ENCODE peak calls at places on chromosomes 1 and 21, in eight cellular contexts. M is OCI-LY7, C is kidney epithelial cell, G is transverse colon, N is vagina, O is endodermal cell, L is BE2C, S is brain microvascular endothelial cell. K is an unnamed sample.

GRCh38 chr1:20634065-20634593 is 871 bp downstream of the PINK1 start:
- DNase-seq in M (peak), C (no peak), G (no peak), N (no peak), O (no peak), L (no peak), S (no peak), K (no peak)

GRCh38 chr1:204443871-204444581 is 32.4 kb upstream of the PPP1R15B start:
- DNase-seq in M (no peak), C (no peak), G (no peak), N (no peak), O (no peak), L (no peak), S (no peak), K (no peak)

GRCh38 chr1:36918604-36919003 is 115.7 kb downstream of the GRIK3 start:
- DNase-seq in M (no peak), C (no peak), G (no peak), N (peak), O (no peak), L (no peak), S (no peak), K (no peak)

GRCh38 chr1:61389194-61389925 is 307.0 kb downstream of the NFIA start:
- DNase-seq in M (no peak), C (no peak), G (no peak), N (no peak), O (no peak), L (no peak), S (no peak), K (no peak)

GRCh38 chr1:101203812-101204540 is 32.8 kb upstream of the S1PR1 start:
- DNase-seq in M (no peak), C (no peak), G (no peak), N (no peak), O (no peak), L (peak), S (peak), K (no peak)

GRCh38 chr1:85584264-85584781 is 3.8 kb downstream of the CCN1 start:
- DNase-seq in M (no peak), C (no peak), G (no peak), N (no peak), O (peak), L (no peak), S (peak), K (peak)

GRCh38 chr1:12159826-12160225 is 7.0 kb upstream of the TNFRSF1B start:
- DNase-seq in M (no peak), C (no peak), G (no peak), N (no peak), O (no peak), L (no peak), S (no peak), K (no peak)

GRCh38 chr1:32783851-32784250 is 33.3 kb downstream of the YARS1 start:
- DNase-seq in M (no peak), C (no peak), G (no peak), N (no peak), O (no peak), L (no peak), S (no peak), K (no peak)

GRCh38 chr1:56452027-56453011 is 127.0 kb downstream of the PLPP3 start:
- DNase-seq in M (no peak), C (no peak), G (no peak), N (no peak), O (peak), L (no peak), S (no peak), K (no peak)

GRCh38 chr1:103945774-103946173 is 196.1 kb downstream of the AMY1C start:
- DNase-seq in M (no peak), C (no peak), G (no peak), N (no peak), O (no peak), L (no peak), S (no peak), K (no peak)

GRCh38 chr1:115649964-115650363 is 8.2 kb downstream of the VANGL1 start:
- DNase-seq in M (no peak), C (no peak), G (peak), N (no peak), O (peak), L (no peak), S (no peak), K (no peak)

GRCh38 chr21:30478015-30478414 is 2.2 kb downstream of the KRTAP19-1 start:
- DNase-seq in M (no peak), C (no peak), G (no peak), N (no peak), O (no peak), L (no peak), S (no peak), K (no peak)

GRCh38 chr1:150606743-150607142 is 22.7 kb downstream of the ENSA start:
- DNase-seq in M (no peak), C (no peak), G (no peak), N (no peak), O (peak), L (no peak), S (no peak), K (no peak)
- TF ChIP-seq CTCF in M (no peak), C (no peak), G (no peak), N (no peak), O (no peak), L (no peak), S (no peak), K (no peak)

GRCh38 chr1:155645024-155645423 is 35.0 kb downstream of the MSTO1 start:
- DNase-seq in M (no peak), C (no peak), G (no peak), N (no peak), O (no peak), L (no peak), S (no peak), K (no peak)
- H3K4me3 ChIP-seq in M (no peak), C (no peak), G (no peak), N (no peak), O (no peak), L (no peak), S (no peak), K (no peak)

GRCh38 chr1:112927462-112927971 is 28.5 kb downstream of the SLC16A1 start:
- DNase-seq in M (no peak), C (no peak), G (no peak), N (no peak), O (no peak), L (no peak), S (no peak), K (no peak)

GRCh38 chr1:112926858-112927257 is 29.1 kb downstream of the SLC16A1 start:
- DNase-seq in M (no peak), C (no peak), G (no peak), N (no peak), O (no peak), L (no peak), S (no peak), K (no peak)

GRCh38 chr1:112923956-112924349 is 32.0 kb downstream of the SLC16A1 start:
- DNase-seq in M (no peak), C (no peak), G (no peak), N (no peak), O (peak), L (no peak), S (no peak), K (no peak)

GRCh38 chr1:112923234-112923955 is 32.6 kb downstream of the SLC16A1 start:
- DNase-seq in M (no peak), C (no peak), G (no peak), N (no peak), O (no peak), L (no peak), S (no peak), K (no peak)

DNA sequence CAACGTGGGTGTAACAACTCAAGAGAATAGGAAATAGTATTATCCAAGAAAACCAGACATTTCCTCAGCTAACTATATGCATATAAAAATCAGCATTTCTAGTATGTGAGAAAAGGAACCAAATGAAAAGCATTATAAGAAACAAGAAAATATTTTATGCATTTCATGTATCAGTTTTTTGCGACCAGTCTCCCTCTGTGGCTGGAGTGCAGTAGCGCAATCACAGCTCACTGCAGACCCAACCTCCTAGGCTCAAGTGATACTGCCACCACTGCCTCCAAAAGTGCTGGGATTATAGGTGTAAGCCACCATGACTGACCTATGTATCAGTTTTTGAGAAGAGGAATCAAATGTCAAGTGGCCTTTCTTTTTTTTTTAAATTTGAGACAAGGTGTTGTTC is 31.0 kb downstream of the SLC16A1 start:
- DNase-seq in M (no peak), C (no peak), G (no peak), N (no peak), O (peak), L (no peak), S (no peak), K (no peak)
- TF ChIP-seq CTCF in M (no peak), C (no peak), G (no peak), N (no peak), O (peak), L (peak), S (peak), K (no peak)

DNA sequence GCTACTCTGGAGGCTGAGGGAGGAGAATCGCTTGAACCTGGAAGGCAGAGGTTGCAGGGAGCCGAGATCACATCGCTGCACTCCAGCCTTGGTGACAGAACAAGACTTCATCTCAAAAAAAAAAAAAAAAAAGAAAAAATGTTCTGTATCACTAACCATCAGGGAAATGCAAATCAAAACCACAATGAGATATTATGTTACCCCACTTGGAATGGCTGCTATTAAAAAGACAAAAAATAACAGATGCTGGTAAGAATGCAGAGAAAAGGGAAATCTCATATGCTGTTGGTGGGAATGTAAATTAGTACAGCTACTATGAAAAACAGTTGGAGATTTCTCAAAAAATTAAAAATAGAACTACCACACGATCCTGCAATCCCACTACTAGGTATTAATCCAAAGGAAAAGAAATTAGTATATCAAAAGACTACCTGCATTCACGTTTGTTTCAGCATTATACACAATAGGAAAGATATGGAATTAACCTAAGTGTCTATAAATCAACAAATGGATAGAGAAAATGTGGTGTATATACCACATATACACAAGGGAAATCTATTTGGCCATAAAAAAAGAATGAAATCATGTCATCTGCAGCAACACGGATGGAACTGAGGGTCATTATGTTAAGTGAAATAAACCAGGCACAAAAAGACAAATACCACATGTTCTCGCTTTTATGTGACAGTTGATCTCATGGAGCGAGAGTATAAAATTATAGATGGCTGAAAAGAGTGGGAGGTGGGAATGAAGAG is 62.6 kb downstream of the ABL2 start:
- DNase-seq in M (no peak), C (no peak), G (no peak), N (no peak), O (no peak), L (no peak), S (no peak), K (no peak)
- H3K4me3 ChIP-seq in M (no peak), C (no peak), G (no peak), N (no peak), O (no peak), L (no peak), S (no peak), K (no peak)

DNA sequence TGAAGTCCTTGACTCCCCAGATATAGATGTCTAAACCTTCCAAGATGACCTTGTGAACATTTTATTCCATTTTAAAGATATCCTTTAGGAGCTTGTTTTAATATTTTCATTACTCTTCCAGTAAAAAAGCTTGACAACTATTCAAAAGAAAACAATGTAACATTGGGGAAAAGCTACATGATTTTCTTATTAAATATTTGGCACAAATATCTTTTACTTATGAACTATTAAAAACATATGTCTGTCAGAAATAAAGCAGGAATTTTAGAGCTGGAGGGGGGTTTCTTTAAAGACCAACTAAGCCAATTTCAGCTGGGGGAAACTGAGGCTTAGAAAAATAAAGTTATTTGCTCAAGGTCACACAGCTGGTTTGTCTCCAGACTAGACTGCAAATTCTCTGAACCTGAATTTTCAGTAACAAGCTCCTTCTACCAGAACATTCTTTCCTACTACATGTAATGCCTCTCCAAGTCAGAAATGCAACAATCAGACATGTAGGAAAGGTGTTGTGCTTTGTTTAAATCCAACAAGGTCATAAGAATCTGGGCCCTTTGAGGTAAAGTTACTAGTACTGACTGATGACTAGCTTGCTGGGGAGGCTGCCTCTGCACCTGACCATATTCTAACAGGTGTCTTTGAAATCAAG is 67.0 kb upstream of the PTCH2 start:
- DNase-seq in M (no peak), C (no peak), G (no peak), N (no peak), O (no peak), L (no peak), S (no peak), K (no peak)
- TF ChIP-seq CTCF in M (no peak), C (no peak), G (no peak), N (no peak), O (no peak), L (no peak), S (no peak), K (no peak)

GRCh38 chr1:110890474-110891196 is 17.7 kb downstream of the CD53 start:
- DNase-seq in M (no peak), C (no peak), G (no peak), N (no peak), O (no peak), L (no peak), S (no peak), K (no peak)

GRCh38 chr1:110898734-110899457 is 25.9 kb downstream of the CD53 start:
- DNase-seq in M (no peak), C (no peak), G (no peak), N (no peak), O (no peak), L (no peak), S (no peak), K (no peak)

GRCh38 chr1:110897685-110898084 is 24.7 kb downstream of the CD53 start:
- DNase-seq in M (no peak), C (no peak), G (no peak), N (no peak), O (no peak), L (no peak), S (no peak), K (no peak)

GRCh38 chr1:110896090-110896489 is 23.1 kb downstream of the CD53 start:
- DNase-seq in M (no peak), C (no peak), G (no peak), N (no peak), O (no peak), L (no peak), S (no peak), K (no peak)

DNA sequence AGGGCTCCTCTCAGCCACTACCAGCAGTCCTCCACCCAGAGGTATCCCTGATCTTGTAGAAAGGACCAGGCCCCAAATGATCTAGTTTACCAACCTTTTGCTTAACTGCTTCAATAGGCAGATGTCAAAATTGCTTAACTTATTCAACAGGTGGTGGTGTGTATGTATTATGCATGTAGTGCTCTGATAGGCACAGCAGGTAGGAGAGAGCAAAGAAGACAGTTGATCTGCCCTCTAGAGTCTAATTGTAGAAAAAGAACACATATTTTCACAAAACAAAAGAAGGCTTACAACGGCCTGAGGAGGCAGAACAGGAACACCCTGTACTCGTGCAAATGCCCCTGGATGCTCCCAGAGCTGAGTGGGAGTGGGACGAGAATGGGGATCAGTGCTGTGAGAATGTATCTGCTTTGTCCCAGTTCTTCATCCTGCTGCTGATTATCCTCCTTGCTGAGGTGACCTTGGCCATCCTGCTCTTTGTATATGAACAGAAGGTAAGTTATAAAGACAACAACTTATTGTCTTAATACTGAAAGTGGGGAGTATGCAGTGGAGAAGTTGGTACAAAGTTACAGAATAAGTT is 21.1 kb downstream of the CD53 start:
- DNase-seq in M (peak), C (no peak), G (no peak), N (no peak), O (no peak), L (no peak), S (no peak), K (no peak)
- H3K4me3 ChIP-seq in M (no peak), C (no peak), G (no peak), N (no peak), O (no peak), L (no peak), S (no peak), K (no peak)

DNA sequence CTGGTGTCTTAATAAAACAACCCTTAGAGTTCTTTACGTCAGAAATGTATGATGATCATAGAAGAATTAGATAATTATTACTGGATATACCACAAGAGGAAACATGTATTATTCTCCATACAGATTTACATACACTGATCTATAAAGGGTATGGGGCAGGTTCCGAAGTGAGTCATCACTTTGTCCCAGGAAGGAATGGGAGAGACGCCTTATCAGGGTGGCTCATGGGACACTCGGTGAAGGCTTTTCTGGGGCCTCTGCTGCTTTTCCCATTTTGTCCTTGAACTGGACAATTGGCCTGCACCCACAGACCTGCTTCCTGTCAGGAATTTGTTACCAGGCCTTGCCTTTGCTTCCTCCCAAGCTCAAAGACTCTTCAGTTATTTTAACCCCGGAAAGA is 233.8 kb upstream of the RUNX1 start:
- DNase-seq in M (no peak), C (no peak), G (no peak), N (no peak), O (no peak), L (no peak), S (no peak), K (no peak)
- TF ChIP-seq CTCF in M (no peak), C (no peak), G (no peak), N (no peak), O (no peak), L (no peak), S (no peak), K (no peak)

DNA sequence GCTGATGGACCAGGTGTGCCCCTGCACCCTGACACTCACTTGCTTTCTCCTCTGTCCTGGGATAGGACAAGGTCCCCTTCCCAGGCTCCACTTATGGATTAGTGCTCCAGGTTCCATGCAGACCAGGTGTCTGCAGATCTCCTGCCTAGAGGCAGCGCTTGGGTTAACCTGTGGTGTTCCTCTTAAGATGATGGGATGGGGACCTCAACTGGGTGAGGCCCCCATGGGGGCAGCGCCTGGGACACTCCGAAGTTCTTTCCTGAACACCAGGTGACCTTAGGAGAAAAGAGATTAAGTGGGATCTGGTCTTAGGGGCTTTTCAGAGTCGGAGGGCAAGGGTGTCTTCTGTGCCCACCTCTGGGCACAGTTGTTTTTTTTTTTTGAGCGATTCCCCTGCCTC is 21.2 kb downstream of the TNNT2 start:
- DNase-seq in M (no peak), C (no peak), G (no peak), N (no peak), O (peak), L (no peak), S (no peak), K (no peak)
- H3K4me3 ChIP-seq in M (no peak), C (no peak), G (no peak), N (no peak), O (no peak), L (no peak), S (no peak), K (no peak)